ENCODE peak calls at places on chromosomes 5 and 9, in ten cellular contexts. One of them, this sample, is unnamed. For H3K27me3 and H3K4me1, the result is how much of the 10 kb centered on the place peaks cover.

GRCh38 chr9:20658677-20659473 is 25.2 kb upstream of the FOCAD start:
- DNase-seq in neuronal stem cell: no peak
- DNase-seq in fibroblast of lung: peak
- DNase-seq in hepatocyte: no peak
- DNase-seq in endothelial cell of umbilical vein: peak
- DNase-seq in IMR-90: no peak
- DNase-seq in GM23248: peak
- DNase-seq in H9: no peak
- DNase-seq in HepG2: no peak
- DNase-seq in PC-3: peak
- DNase-seq in this sample: no peak

GRCh38 chr5:75366787-75367186 is 29.8 kb downstream of the HMGCR start:
- DNase-seq in neuronal stem cell: no peak
- DNase-seq in fibroblast of lung: no peak
- DNase-seq in hepatocyte: no peak
- DNase-seq in endothelial cell of umbilical vein: no peak
- DNase-seq in IMR-90: no peak
- DNase-seq in GM23248: no peak
- DNase-seq in H9: no peak
- DNase-seq in HepG2: no peak
- DNase-seq in PC-3: no peak
- DNase-seq in this sample: no peak

GRCh38 chr5:144125163-144125726 is 45.2 kb downstream of the YIPF5 start:
- DNase-seq in neuronal stem cell: no peak
- DNase-seq in fibroblast of lung: peak
- DNase-seq in hepatocyte: peak
- DNase-seq in endothelial cell of umbilical vein: no peak
- DNase-seq in IMR-90: peak
- DNase-seq in GM23248: no peak
- DNase-seq in H9: no peak
- DNase-seq in HepG2: no peak
- DNase-seq in PC-3: no peak
- DNase-seq in this sample: no peak

GRCh38 chr5:132000677-132001453 is 10.6 kb downstream of the ACSL6 start:
- DNase-seq in neuronal stem cell: no peak
- DNase-seq in fibroblast of lung: no peak
- DNase-seq in hepatocyte: no peak
- DNase-seq in endothelial cell of umbilical vein: no peak
- DNase-seq in IMR-90: no peak
- DNase-seq in GM23248: no peak
- DNase-seq in H9: no peak
- DNase-seq in HepG2: peak
- DNase-seq in PC-3: no peak
- DNase-seq in this sample: no peak

GRCh38 chr5:124740991-124741583 is 5.4 kb downstream of the ZNF608 start:
- DNase-seq in neuronal stem cell: no peak
- DNase-seq in fibroblast of lung: peak
- DNase-seq in hepatocyte: no peak
- DNase-seq in endothelial cell of umbilical vein: no peak
- DNase-seq in IMR-90: no peak
- DNase-seq in GM23248: peak
- DNase-seq in H9: no peak
- DNase-seq in HepG2: no peak
- DNase-seq in PC-3: peak
- DNase-seq in this sample: no peak

GRCh38 chr9:135070198-135070951 is 17.1 kb upstream of the OLFM1 start:
- DNase-seq in neuronal stem cell: no peak
- DNase-seq in fibroblast of lung: no peak
- DNase-seq in hepatocyte: no peak
- DNase-seq in endothelial cell of umbilical vein: no peak
- DNase-seq in IMR-90: no peak
- DNase-seq in GM23248: no peak
- DNase-seq in H9: peak
- DNase-seq in HepG2: no peak
- DNase-seq in PC-3: no peak
- DNase-seq in this sample: no peak

GRCh38 chr5:15506146-15506545 is 6.2 kb downstream of the FBXL7 start:
- DNase-seq in neuronal stem cell: no peak
- DNase-seq in fibroblast of lung: no peak
- DNase-seq in hepatocyte: no peak
- DNase-seq in endothelial cell of umbilical vein: no peak
- DNase-seq in IMR-90: no peak
- DNase-seq in GM23248: no peak
- DNase-seq in H9: no peak
- DNase-seq in HepG2: no peak
- DNase-seq in PC-3: no peak
- DNase-seq in this sample: no peak

GRCh38 chr9:133995012-133995896 is 3.1 kb upstream of the VAV2 start:
- DNase-seq in neuronal stem cell: no peak
- DNase-seq in fibroblast of lung: peak
- DNase-seq in hepatocyte: peak
- DNase-seq in endothelial cell of umbilical vein: no peak
- DNase-seq in IMR-90: no peak
- DNase-seq in GM23248: peak
- DNase-seq in H9: no peak
- DNase-seq in HepG2: peak
- DNase-seq in PC-3: no peak
- DNase-seq in this sample: peak

GRCh38 chr5:154444559-154445421 is 1.0 kb upstream of the SAP30L start:
- DNase-seq in neuronal stem cell: no peak
- DNase-seq in fibroblast of lung: no peak
- DNase-seq in hepatocyte: peak
- DNase-seq in endothelial cell of umbilical vein: peak
- DNase-seq in IMR-90: no peak
- DNase-seq in GM23248: peak
- DNase-seq in H9: peak
- DNase-seq in HepG2: no peak
- DNase-seq in PC-3: peak
- DNase-seq in this sample: peak

GRCh38 chr5:179376701-179377420 is 31.6 kb upstream of the ADAMTS2 start:
- DNase-seq in neuronal stem cell: no peak
- DNase-seq in fibroblast of lung: no peak
- DNase-seq in hepatocyte: no peak
- DNase-seq in endothelial cell of umbilical vein: no peak
- DNase-seq in IMR-90: no peak
- DNase-seq in GM23248: no peak
- DNase-seq in H9: peak
- DNase-seq in HepG2: no peak
- DNase-seq in PC-3: no peak
- DNase-seq in this sample: no peak

GRCh38 chr5:159218595-159219023 is 9.3 kb upstream of the RNF145 start:
- DNase-seq in neuronal stem cell: no peak
- DNase-seq in fibroblast of lung: peak
- DNase-seq in hepatocyte: no peak
- DNase-seq in endothelial cell of umbilical vein: no peak
- DNase-seq in IMR-90: peak
- DNase-seq in GM23248: peak
- DNase-seq in H9: no peak
- DNase-seq in HepG2: no peak
- DNase-seq in PC-3: no peak
- DNase-seq in this sample: no peak

GRCh38 chr9:18296702-18297531 is 177.0 kb upstream of the ADAMTSL1 start:
- DNase-seq in neuronal stem cell: no peak
- DNase-seq in fibroblast of lung: peak
- DNase-seq in hepatocyte: no peak
- DNase-seq in endothelial cell of umbilical vein: peak
- DNase-seq in IMR-90: peak
- DNase-seq in GM23248: peak
- DNase-seq in H9: no peak
- DNase-seq in HepG2: no peak
- DNase-seq in PC-3: no peak
- DNase-seq in this sample: no peak

GRCh38 chr5:171342362-171343111 is 33.5 kb downstream of the TLX3 start:
- DNase-seq in neuronal stem cell: no peak
- DNase-seq in fibroblast of lung: peak
- DNase-seq in hepatocyte: peak
- DNase-seq in endothelial cell of umbilical vein: peak
- DNase-seq in IMR-90: peak
- DNase-seq in GM23248: peak
- DNase-seq in H9: peak
- DNase-seq in HepG2: peak
- DNase-seq in PC-3: peak
- DNase-seq in this sample: peak

GRCh38 chr5:178330791-178331404 is 98.3 kb upstream of the PHYKPL start:
- DNase-seq in neuronal stem cell: no peak
- DNase-seq in fibroblast of lung: no peak
- DNase-seq in hepatocyte: no peak
- DNase-seq in endothelial cell of umbilical vein: no peak
- DNase-seq in IMR-90: no peak
- DNase-seq in GM23248: no peak
- DNase-seq in H9: no peak
- DNase-seq in HepG2: no peak
- DNase-seq in PC-3: peak
- DNase-seq in this sample: no peak

GRCh38 chr5:97550164-97550563 is 367.1 kb upstream of the RIOK2 start:
- DNase-seq in neuronal stem cell: peak
- DNase-seq in fibroblast of lung: peak
- DNase-seq in hepatocyte: no peak
- DNase-seq in endothelial cell of umbilical vein: peak
- DNase-seq in IMR-90: peak
- DNase-seq in GM23248: peak
- DNase-seq in H9: no peak
- DNase-seq in HepG2: no peak
- DNase-seq in PC-3: peak
- DNase-seq in this sample: no peak

GRCh38 chr5:30849801-30850370 is 343.6 kb upstream of the CDH6 start:
- DNase-seq in neuronal stem cell: no peak
- DNase-seq in fibroblast of lung: peak
- DNase-seq in hepatocyte: no peak
- DNase-seq in endothelial cell of umbilical vein: peak
- DNase-seq in IMR-90: peak
- DNase-seq in GM23248: peak
- DNase-seq in H9: no peak
- DNase-seq in HepG2: peak
- DNase-seq in PC-3: peak
- DNase-seq in this sample: no peak
- H2AFZ ChIP-seq in neuronal stem cell: no peak
- H2AFZ ChIP-seq in fibroblast of lung: peak
- H2AFZ ChIP-seq in hepatocyte: no peak
- H2AFZ ChIP-seq in endothelial cell of umbilical vein: no peak
- H2AFZ ChIP-seq in IMR-90: peak
- H2AFZ ChIP-seq in GM23248: peak
- H2AFZ ChIP-seq in H9: no peak
- H2AFZ ChIP-seq in HepG2: no peak
- H2AFZ ChIP-seq in PC-3: no peak
- H2AFZ ChIP-seq in this sample: no peak

GRCh38 chr9:14433841-14434511 is 120.0 kb upstream of the NFIB start:
- DNase-seq in neuronal stem cell: no peak
- DNase-seq in fibroblast of lung: peak
- DNase-seq in hepatocyte: peak
- DNase-seq in endothelial cell of umbilical vein: no peak
- DNase-seq in IMR-90: peak
- DNase-seq in GM23248: peak
- DNase-seq in H9: no peak
- DNase-seq in HepG2: peak
- DNase-seq in PC-3: peak
- DNase-seq in this sample: peak

GRCh38 chr9:14437336-14438231 is 123.6 kb upstream of the NFIB start:
- DNase-seq in neuronal stem cell: no peak
- DNase-seq in fibroblast of lung: no peak
- DNase-seq in hepatocyte: peak
- DNase-seq in endothelial cell of umbilical vein: peak
- DNase-seq in IMR-90: no peak
- DNase-seq in GM23248: no peak
- DNase-seq in H9: no peak
- DNase-seq in HepG2: no peak
- DNase-seq in PC-3: no peak
- DNase-seq in this sample: no peak

GRCh38 chr9:14434971-14435718 is 121.2 kb upstream of the NFIB start:
- DNase-seq in neuronal stem cell: no peak
- DNase-seq in fibroblast of lung: no peak
- DNase-seq in hepatocyte: no peak
- DNase-seq in endothelial cell of umbilical vein: no peak
- DNase-seq in IMR-90: no peak
- DNase-seq in GM23248: no peak
- DNase-seq in H9: no peak
- DNase-seq in HepG2: no peak
- DNase-seq in PC-3: no peak
- DNase-seq in this sample: no peak

GRCh38 chr9:14433293-14433818 is 119.4 kb upstream of the NFIB start:
- DNase-seq in neuronal stem cell: no peak
- DNase-seq in fibroblast of lung: peak
- DNase-seq in hepatocyte: no peak
- DNase-seq in endothelial cell of umbilical vein: peak
- DNase-seq in IMR-90: no peak
- DNase-seq in GM23248: no peak
- DNase-seq in H9: no peak
- DNase-seq in HepG2: no peak
- DNase-seq in PC-3: no peak
- DNase-seq in this sample: no peak

DNA sequence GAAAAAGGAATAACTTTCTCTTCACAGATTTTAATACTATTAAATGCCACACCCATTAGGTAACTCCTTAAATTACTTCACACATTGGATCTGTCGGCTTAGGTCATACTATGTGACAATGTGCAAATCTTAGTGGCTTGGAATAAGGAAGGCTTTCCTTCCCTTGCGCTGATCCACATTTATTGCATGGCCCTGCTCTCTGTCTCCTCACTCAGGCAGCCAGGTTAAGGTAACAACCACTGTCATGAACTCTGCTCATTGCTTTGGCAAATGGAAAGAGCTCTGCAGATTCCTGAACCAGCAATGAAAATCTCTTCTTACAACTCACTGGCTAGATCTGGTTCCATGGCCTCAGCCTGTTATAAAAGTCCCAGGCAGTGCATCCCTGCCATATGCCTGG is 121.9 kb upstream of the NFIB start:
- DNase-seq in neuronal stem cell: no peak
- DNase-seq in fibroblast of lung: no peak
- DNase-seq in hepatocyte: no peak
- DNase-seq in endothelial cell of umbilical vein: no peak
- DNase-seq in IMR-90: no peak
- DNase-seq in GM23248: no peak
- DNase-seq in H9: no peak
- DNase-seq in HepG2: no peak
- DNase-seq in PC-3: no peak
- DNase-seq in this sample: no peak
- H3K27me3 ChIP-seq in neuronal stem cell: under half
- H3K27me3 ChIP-seq in fibroblast of lung: under half
- H3K27me3 ChIP-seq in hepatocyte: under half
- H3K27me3 ChIP-seq in endothelial cell of umbilical vein: under half
- H3K27me3 ChIP-seq in IMR-90: under half
- H3K27me3 ChIP-seq in GM23248: half or more
- H3K27me3 ChIP-seq in H9: under half
- H3K27me3 ChIP-seq in HepG2: under half
- H3K27me3 ChIP-seq in PC-3: under half
- H3K27me3 ChIP-seq in this sample: under half

GRCh38 chr5:142316051-142316450 is 8.8 kb downstream of the SPRY4 start:
- DNase-seq in neuronal stem cell: no peak
- DNase-seq in fibroblast of lung: peak
- DNase-seq in hepatocyte: peak
- DNase-seq in endothelial cell of umbilical vein: peak
- DNase-seq in IMR-90: peak
- DNase-seq in GM23248: peak
- DNase-seq in H9: no peak
- DNase-seq in HepG2: no peak
- DNase-seq in PC-3: no peak
- DNase-seq in this sample: no peak
- H3K4me1 ChIP-seq in neuronal stem cell: under half
- H3K4me1 ChIP-seq in fibroblast of lung: under half
- H3K4me1 ChIP-seq in hepatocyte: under half
- H3K4me1 ChIP-seq in endothelial cell of umbilical vein: half or more
- H3K4me1 ChIP-seq in IMR-90: under half
- H3K4me1 ChIP-seq in GM23248: half or more
- H3K4me1 ChIP-seq in H9: under half
- H3K4me1 ChIP-seq in HepG2: half or more
- H3K4me1 ChIP-seq in PC-3: under half
- H3K4me1 ChIP-seq in this sample: under half

GRCh38 chr9:120980951-120981350 is 54.4 kb upstream of the TRAF1 start:
- DNase-seq in neuronal stem cell: no peak
- DNase-seq in fibroblast of lung: no peak
- DNase-seq in hepatocyte: no peak
- DNase-seq in endothelial cell of umbilical vein: no peak
- DNase-seq in IMR-90: no peak
- DNase-seq in GM23248: no peak
- DNase-seq in H9: peak
- DNase-seq in HepG2: no peak
- DNase-seq in PC-3: peak
- DNase-seq in this sample: no peak
- H2AFZ ChIP-seq in neuronal stem cell: no peak
- H2AFZ ChIP-seq in fibroblast of lung: no peak
- H2AFZ ChIP-seq in hepatocyte: no peak
- H2AFZ ChIP-seq in endothelial cell of umbilical vein: no peak
- H2AFZ ChIP-seq in IMR-90: no peak
- H2AFZ ChIP-seq in GM23248: no peak
- H2AFZ ChIP-seq in H9: no peak
- H2AFZ ChIP-seq in HepG2: no peak
- H2AFZ ChIP-seq in PC-3: no peak
- H2AFZ ChIP-seq in this sample: no peak